ENCODE peak calls at places on chromosome 3, in seven cellular contexts. One of them, this sample, is unnamed.
A peak's percentile ranks its signal among the peaks of the same experiment; 100 is the strongest.

GRCh38 chr3:185137821-185138220 is 15.0 kb downstream of the C3orf70 start:
- DNase-seq in spleen: no peak
- DNase-seq in HepG2: no peak
- DNase-seq in endothelial cell of umbilical vein: no peak
- DNase-seq in stomach: no peak
- DNase-seq in prostate gland: no peak
- DNase-seq in transverse colon: no peak
- DNase-seq in this sample: no peak

GRCh38 chr3:152321321-152321720 is 52.6 kb downstream of the MBNL1 start:
- DNase-seq in HepG2: no peak
- DNase-seq in stomach: no peak
- DNase-seq in transverse colon: no peak
- DNase-seq in spleen: no peak
- DNase-seq in endothelial cell of umbilical vein: no peak
- DNase-seq in prostate gland: no peak
- DNase-seq in this sample: no peak

GRCh38 chr3:173932624-173933023 is 535.1 kb downstream of the NLGN1 start:
- DNase-seq in HepG2: no peak
- DNase-seq in endothelial cell of umbilical vein: peak; percentile 62
- DNase-seq in spleen: no peak
- DNase-seq in transverse colon: no peak
- DNase-seq in prostate gland: no peak
- DNase-seq in stomach: no peak
- DNase-seq in this sample: no peak

GRCh38 chr3:178558637-178559036 is 22.4 kb downstream of the KCNMB2 start:
- DNase-seq in spleen: no peak
- DNase-seq in stomach: no peak
- DNase-seq in prostate gland: no peak
- DNase-seq in HepG2: no peak
- DNase-seq in transverse colon: no peak
- DNase-seq in endothelial cell of umbilical vein: no peak
- DNase-seq in this sample: no peak

GRCh38 chr3:154040283-154040682 is 80.9 kb upstream of the ARHGEF26 start:
- DNase-seq in endothelial cell of umbilical vein: peak; percentile 23
- DNase-seq in prostate gland: no peak
- DNase-seq in transverse colon: no peak
- DNase-seq in spleen: no peak
- DNase-seq in HepG2: peak; percentile 23
- DNase-seq in stomach: no peak
- DNase-seq in this sample: no peak

GRCh38 chr3:78941587-78941986 is 826.2 kb downstream of the ROBO1 start:
- DNase-seq in HepG2: no peak
- DNase-seq in prostate gland: no peak
- DNase-seq in spleen: no peak
- DNase-seq in transverse colon: no peak
- DNase-seq in endothelial cell of umbilical vein: no peak
- DNase-seq in stomach: no peak
- DNase-seq in this sample: no peak

GRCh38 chr3:17301271-17301670 is 416.5 kb downstream of the PLCL2 start:
- DNase-seq in stomach: no peak
- DNase-seq in transverse colon: no peak
- DNase-seq in HepG2: no peak
- DNase-seq in spleen: no peak
- DNase-seq in endothelial cell of umbilical vein: no peak
- DNase-seq in prostate gland: peak; percentile 22
- DNase-seq in this sample: no peak

GRCh38 chr3:101848754-101849713 is at the start of gene NFKBIZ:
- DNase-seq in spleen: peak; percentile 99
- DNase-seq in prostate gland: peak; percentile 97
- DNase-seq in transverse colon: peak; percentile 98
- DNase-seq in stomach: peak; percentile 96
- DNase-seq in HepG2: peak; percentile 85
- DNase-seq in endothelial cell of umbilical vein: peak; percentile 94
- DNase-seq in this sample: peak; percentile 76

GRCh38 chr3:153182894-153183293 is 20.9 kb downstream of the RAP2B start:
- DNase-seq in HepG2: no peak
- DNase-seq in transverse colon: no peak
- DNase-seq in endothelial cell of umbilical vein: no peak
- DNase-seq in prostate gland: no peak
- DNase-seq in spleen: no peak
- DNase-seq in stomach: no peak
- DNase-seq in this sample: no peak

GRCh38 chr3:127632035-127632434 is 3.0 kb downstream of the PODXL2 start:
- DNase-seq in endothelial cell of umbilical vein: no peak
- DNase-seq in HepG2: no peak
- DNase-seq in spleen: no peak
- DNase-seq in transverse colon: no peak
- DNase-seq in stomach: no peak
- DNase-seq in prostate gland: no peak
- DNase-seq in this sample: no peak

GRCh38 chr3:127629462-127630403 is 748 bp downstream of the PODXL2 start:
- DNase-seq in stomach: no peak
- DNase-seq in HepG2: no peak
- DNase-seq in endothelial cell of umbilical vein: no peak
- DNase-seq in spleen: no peak
- DNase-seq in transverse colon: peak; percentile 49
- DNase-seq in prostate gland: no peak
- DNase-seq in this sample: no peak

GRCh38 chr3:127628788-127629456 is at the start of gene PODXL2:
- DNase-seq in HepG2: peak; percentile 28
- DNase-seq in spleen: peak; percentile 84
- DNase-seq in stomach: peak; percentile 55
- DNase-seq in endothelial cell of umbilical vein: peak; percentile 47
- DNase-seq in prostate gland: peak; percentile 24
- DNase-seq in transverse colon: peak; percentile 53
- DNase-seq in this sample: peak; percentile 77

GRCh38 chr3:127632441-127632840 is 3.5 kb downstream of the PODXL2 start:
- DNase-seq in spleen: no peak
- DNase-seq in HepG2: no peak
- DNase-seq in stomach: no peak
- DNase-seq in transverse colon: no peak
- DNase-seq in endothelial cell of umbilical vein: peak; percentile 21
- DNase-seq in prostate gland: no peak
- DNase-seq in this sample: no peak

DNA sequence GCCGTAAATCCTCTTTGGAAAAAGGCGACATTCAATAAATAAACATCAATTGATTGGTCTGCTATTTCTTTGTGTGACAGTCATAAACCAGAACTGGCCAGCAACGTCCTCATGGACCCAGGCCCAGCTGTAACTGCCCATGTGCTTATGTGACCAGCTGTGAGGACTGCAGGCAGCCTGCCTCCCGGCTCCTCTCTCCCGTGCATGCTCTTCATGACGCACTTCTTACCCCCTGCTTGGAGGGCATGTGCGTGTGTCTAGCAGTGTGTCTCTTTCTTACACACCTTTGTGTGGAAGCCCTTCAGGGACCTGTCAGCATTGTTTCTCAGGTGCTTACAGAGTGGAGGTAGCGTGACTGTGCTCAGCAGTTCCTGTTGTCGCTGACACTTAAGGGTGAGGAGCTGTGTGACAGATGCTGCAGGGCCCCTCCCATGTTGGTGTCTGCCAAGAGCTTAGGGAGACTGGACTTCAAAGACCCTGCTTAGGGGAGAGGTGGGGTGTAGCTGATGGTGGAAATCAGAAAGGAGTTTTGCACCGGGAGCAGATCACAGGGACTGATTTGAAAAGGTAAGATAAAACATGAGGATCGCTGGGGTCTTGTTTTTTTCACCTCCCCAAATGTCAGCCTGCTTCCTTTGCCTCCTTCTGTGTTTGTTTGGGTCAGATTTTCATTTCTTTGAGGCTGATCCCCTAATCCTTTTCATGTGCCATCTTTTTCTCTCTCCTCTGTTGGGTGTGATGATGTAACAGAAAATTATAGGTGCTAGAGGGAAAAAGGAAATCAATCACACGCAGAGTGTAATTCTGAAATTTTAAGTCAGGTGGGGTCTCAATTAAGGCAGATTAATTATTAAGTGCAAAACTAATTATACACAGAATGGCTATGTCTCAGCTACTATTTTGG is 2.1 kb downstream of the PODXL2 start:
- DNase-seq in transverse colon: no peak
- DNase-seq in prostate gland: no peak
- DNase-seq in stomach: no peak
- DNase-seq in HepG2: no peak
- DNase-seq in endothelial cell of umbilical vein: no peak
- DNase-seq in spleen: no peak
- DNase-seq in this sample: no peak
- TF ChIP-seq POLR2AphosphoS5 in transverse colon: no peak
- TF ChIP-seq POLR2AphosphoS5 in prostate gland: no peak
- TF ChIP-seq POLR2AphosphoS5 in stomach: no peak
- TF ChIP-seq POLR2AphosphoS5 in HepG2: no peak
- TF ChIP-seq POLR2AphosphoS5 in endothelial cell of umbilical vein: no peak
- TF ChIP-seq POLR2AphosphoS5 in spleen: no peak
- TF ChIP-seq POLR2AphosphoS5 in this sample: no peak

GRCh38 chr3:14628406-14628805 is 23.2 kb upstream of the CCDC174 start:
- DNase-seq in stomach: no peak
- DNase-seq in spleen: no peak
- DNase-seq in HepG2: no peak
- DNase-seq in transverse colon: no peak
- DNase-seq in prostate gland: no peak
- DNase-seq in endothelial cell of umbilical vein: no peak
- DNase-seq in this sample: no peak
- TF ChIP-seq POLR2A in stomach: no peak
- TF ChIP-seq POLR2A in spleen: no peak
- TF ChIP-seq POLR2A in HepG2: no peak
- TF ChIP-seq POLR2A in transverse colon: no peak
- TF ChIP-seq POLR2A in prostate gland: no peak
- TF ChIP-seq POLR2A in endothelial cell of umbilical vein: no peak
- TF ChIP-seq POLR2A in this sample: no peak

GRCh38 chr3:129576514-129577345 is 29.7 kb downstream of the PLXND1 start:
- DNase-seq in endothelial cell of umbilical vein: peak; percentile 37
- DNase-seq in transverse colon: peak; percentile 75
- DNase-seq in stomach: peak; percentile 76
- DNase-seq in prostate gland: peak; percentile 67
- DNase-seq in spleen: peak; percentile 94
- DNase-seq in HepG2: peak; percentile 33
- DNase-seq in this sample: peak; percentile 58
- TF ChIP-seq POLR2AphosphoS5 in endothelial cell of umbilical vein: no peak
- TF ChIP-seq POLR2AphosphoS5 in transverse colon: peak; percentile 17
- TF ChIP-seq POLR2AphosphoS5 in stomach: peak; percentile 65
- TF ChIP-seq POLR2AphosphoS5 in prostate gland: peak; percentile 56
- TF ChIP-seq POLR2AphosphoS5 in spleen: peak; percentile 87
- TF ChIP-seq POLR2AphosphoS5 in HepG2: no peak
- TF ChIP-seq POLR2AphosphoS5 in this sample: no peak

DNA sequence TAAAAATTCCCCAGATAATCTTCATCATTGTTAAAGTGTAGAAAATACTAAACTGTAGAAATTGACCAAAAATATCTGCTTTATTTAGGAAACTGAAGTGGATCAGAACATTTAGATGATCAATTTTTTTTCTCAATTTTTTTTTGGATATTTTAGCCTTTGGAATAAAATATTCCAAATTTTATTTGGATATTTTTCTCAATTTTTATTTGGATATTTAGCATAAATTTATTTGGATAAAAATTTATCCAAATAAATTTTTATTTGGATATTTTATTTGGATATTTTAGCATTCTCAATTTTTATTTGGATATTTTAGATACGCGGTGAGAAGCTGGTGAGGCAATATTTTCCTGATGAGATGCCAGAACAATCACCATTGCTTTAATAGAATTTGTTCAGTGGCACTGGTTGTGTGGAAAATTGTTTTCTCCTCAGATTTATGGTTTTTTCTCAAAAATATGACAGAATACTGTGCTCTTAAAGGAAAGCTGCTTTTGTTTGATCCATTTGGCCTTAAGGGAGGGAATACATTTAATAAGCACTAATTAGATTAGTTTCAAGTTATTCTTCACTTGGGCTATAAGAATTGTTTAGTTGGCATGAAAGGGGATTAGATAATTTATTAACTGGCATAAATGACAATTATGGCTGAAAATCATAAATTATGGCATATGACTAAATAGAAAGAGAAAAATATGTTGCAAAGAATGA is 470.1 kb downstream of the MFSD1 start:
- DNase-seq in spleen: no peak
- DNase-seq in prostate gland: no peak
- DNase-seq in stomach: no peak
- DNase-seq in transverse colon: no peak
- DNase-seq in HepG2: no peak
- DNase-seq in endothelial cell of umbilical vein: no peak
- DNase-seq in this sample: no peak
- TF ChIP-seq POLR2A in spleen: no peak
- TF ChIP-seq POLR2A in prostate gland: no peak
- TF ChIP-seq POLR2A in stomach: no peak
- TF ChIP-seq POLR2A in transverse colon: no peak
- TF ChIP-seq POLR2A in HepG2: no peak
- TF ChIP-seq POLR2A in endothelial cell of umbilical vein: no peak
- TF ChIP-seq POLR2A in this sample: no peak

DNA sequence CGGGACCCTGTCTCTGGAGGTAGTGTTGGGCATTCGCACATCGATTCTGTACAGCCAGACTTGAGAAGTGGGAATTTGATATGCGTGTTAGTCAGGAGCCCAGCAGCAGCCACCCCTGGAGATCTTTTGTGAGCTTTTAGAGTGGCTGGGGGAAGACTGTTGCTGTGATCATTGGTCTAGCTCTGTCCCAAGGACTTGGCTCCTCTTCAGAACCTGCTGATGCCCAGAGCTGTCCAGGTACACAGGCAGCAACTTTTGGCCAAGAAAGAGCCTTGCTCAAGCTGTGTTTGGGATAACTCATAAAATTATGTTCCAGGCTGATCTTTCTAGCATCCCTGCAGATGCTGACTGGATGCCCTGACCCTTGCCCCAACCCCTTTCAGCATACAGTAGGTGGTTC is 29.3 kb downstream of the LIMD1 start:
- DNase-seq in stomach: no peak
- DNase-seq in transverse colon: no peak
- DNase-seq in endothelial cell of umbilical vein: no peak
- DNase-seq in spleen: no peak
- DNase-seq in HepG2: no peak
- DNase-seq in prostate gland: no peak
- DNase-seq in this sample: no peak
- TF ChIP-seq POLR2AphosphoS5 in stomach: no peak
- TF ChIP-seq POLR2AphosphoS5 in transverse colon: no peak
- TF ChIP-seq POLR2AphosphoS5 in endothelial cell of umbilical vein: no peak
- TF ChIP-seq POLR2AphosphoS5 in spleen: no peak
- TF ChIP-seq POLR2AphosphoS5 in HepG2: no peak
- TF ChIP-seq POLR2AphosphoS5 in prostate gland: no peak
- TF ChIP-seq POLR2AphosphoS5 in this sample: no peak

DNA sequence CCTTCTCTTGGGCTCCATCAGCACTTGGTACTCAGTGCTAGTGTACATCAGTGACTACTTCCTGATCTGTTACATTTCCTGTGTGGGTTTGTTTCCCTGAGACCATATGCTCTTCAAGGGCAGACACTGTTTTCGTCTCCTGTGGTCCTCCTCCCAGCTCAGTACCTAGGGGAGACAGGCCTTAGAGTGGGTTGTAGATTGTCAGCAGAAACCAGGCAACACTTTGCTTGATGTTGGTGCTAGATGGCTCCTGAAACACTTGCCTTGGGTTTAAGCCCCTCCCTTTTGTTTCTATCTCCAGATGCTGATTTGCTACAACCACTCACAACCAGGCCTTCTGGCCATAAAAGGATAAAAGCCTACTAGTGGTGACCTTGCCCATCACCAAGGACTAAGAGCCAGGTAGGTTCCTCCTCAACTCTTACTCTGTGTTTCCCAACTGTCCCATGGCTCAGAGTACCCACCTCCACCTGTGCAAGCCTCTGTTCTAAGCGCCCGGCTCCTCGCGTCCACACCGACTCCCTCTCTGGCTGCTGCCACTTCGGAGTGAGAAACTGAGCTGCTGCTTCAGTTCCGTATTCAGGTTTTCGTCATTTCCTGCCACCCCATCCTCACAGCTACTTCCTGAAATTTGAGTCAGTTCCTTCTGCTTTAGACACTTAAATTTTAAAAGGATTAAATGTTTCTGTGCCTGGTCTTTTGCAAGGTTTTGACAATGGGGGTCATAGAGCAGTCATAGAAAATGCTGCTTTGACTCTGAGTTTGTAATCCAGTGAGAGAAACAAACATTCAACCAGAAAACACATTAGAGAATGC is at the start of gene HCLS1:
- DNase-seq in endothelial cell of umbilical vein: peak; percentile 72
- DNase-seq in prostate gland: peak; percentile 12
- DNase-seq in spleen: peak; percentile 93
- DNase-seq in stomach: peak; percentile 51
- DNase-seq in HepG2: no peak
- DNase-seq in transverse colon: peak; percentile 72
- DNase-seq in this sample: peak; percentile 31
- TF ChIP-seq POLR2A in endothelial cell of umbilical vein: peak; percentile 85
- TF ChIP-seq POLR2A in prostate gland: no peak
- TF ChIP-seq POLR2A in spleen: peak; percentile 90
- TF ChIP-seq POLR2A in stomach: no peak
- TF ChIP-seq POLR2A in HepG2: no peak
- TF ChIP-seq POLR2A in transverse colon: peak; percentile 75
- TF ChIP-seq POLR2A in this sample: peak; percentile 97

This sample was measured in GM12891.